ENCODE peak calls at places on chromosome 4, in eight cellular contexts. W, L, S, U, V, I, Z and C are unnamed samples.

GRCh38 chr4:101346562-101347266 is 612 bp downstream of the PPP3CA start:
- DNase-seq in W (peak; percentile 29), L (peak; percentile 59), S (peak; percentile 63), U (peak; percentile 76), V (peak; percentile 21), I (peak; percentile 93), Z (peak; percentile 42), C (peak; percentile 83)

GRCh38 chr4:41550308-41550707 is 12.4 kb downstream of the LIMCH1 start:
- DNase-seq in W (no peak), L (no peak), S (no peak), U (no peak), V (no peak), I (no peak), Z (no peak), C (no peak)

GRCh38 chr4:27270435-27270834 is 409.8 kb downstream of the STIM2 start:
- DNase-seq in W (no peak), L (no peak), S (no peak), U (no peak), V (peak; percentile 4), I (no peak), Z (no peak), C (no peak)

GRCh38 chr4:116573540-116573939 is 511.8 kb downstream of the TRAM1L1 start:
- DNase-seq in W (no peak), L (no peak), S (no peak), U (no peak), V (no peak), I (no peak), Z (no peak), C (no peak)

GRCh38 chr4:186770446-186771175 is 47.0 kb upstream of the FAT1 start:
- DNase-seq in W (no peak), L (no peak), S (no peak), U (no peak), V (no peak), I (no peak), Z (no peak), C (no peak)

GRCh38 chr4:88158360-88159136 is at the start of gene ABCG2:
- DNase-seq in W (no peak), L (no peak), S (peak; percentile 58), U (peak; percentile 33), V (peak; percentile 16), I (no peak), Z (no peak), C (peak; percentile 61)

GRCh38 chr4:53620956-53621355 is 29.7 kb upstream of the LNX1 start:
- DNase-seq in W (no peak), L (no peak), S (no peak), U (no peak), V (no peak), I (no peak), Z (no peak), C (no peak)

GRCh38 chr4:127143460-127144190 is 489.1 kb upstream of the INTU start:
- DNase-seq in W (no peak), L (no peak), S (no peak), U (no peak), V (no peak), I (no peak), Z (no peak), C (no peak)

GRCh38 chr4:128502818-128503527 is 215.4 kb upstream of the PGRMC2 start:
- DNase-seq in W (no peak), L (no peak), S (no peak), U (no peak), V (no peak), I (no peak), Z (no peak), C (no peak)

GRCh38 chr4:20418865-20419451 is 167.3 kb downstream of the SLIT2 start:
- DNase-seq in W (peak; percentile 7), L (no peak), S (no peak), U (no peak), V (peak; percentile 36), I (no peak), Z (no peak), C (no peak)

GRCh38 chr4:10403633-10404445 is 53.4 kb downstream of the ZNF518B start:
- DNase-seq in W (peak; percentile 16), L (no peak), S (peak; percentile 11), U (no peak), V (peak; percentile 29), I (no peak), Z (no peak), C (no peak)

GRCh38 chr4:118760493-118760892 is 75.3 kb downstream of the METTL14 start:
- DNase-seq in W (no peak), L (no peak), S (no peak), U (no peak), V (no peak), I (no peak), Z (no peak), C (no peak)

GRCh38 chr4:152004801-152005200 is 244.0 kb upstream of the GATB start:
- DNase-seq in W (no peak), L (no peak), S (no peak), U (no peak), V (no peak), I (no peak), Z (no peak), C (no peak)

DNA sequence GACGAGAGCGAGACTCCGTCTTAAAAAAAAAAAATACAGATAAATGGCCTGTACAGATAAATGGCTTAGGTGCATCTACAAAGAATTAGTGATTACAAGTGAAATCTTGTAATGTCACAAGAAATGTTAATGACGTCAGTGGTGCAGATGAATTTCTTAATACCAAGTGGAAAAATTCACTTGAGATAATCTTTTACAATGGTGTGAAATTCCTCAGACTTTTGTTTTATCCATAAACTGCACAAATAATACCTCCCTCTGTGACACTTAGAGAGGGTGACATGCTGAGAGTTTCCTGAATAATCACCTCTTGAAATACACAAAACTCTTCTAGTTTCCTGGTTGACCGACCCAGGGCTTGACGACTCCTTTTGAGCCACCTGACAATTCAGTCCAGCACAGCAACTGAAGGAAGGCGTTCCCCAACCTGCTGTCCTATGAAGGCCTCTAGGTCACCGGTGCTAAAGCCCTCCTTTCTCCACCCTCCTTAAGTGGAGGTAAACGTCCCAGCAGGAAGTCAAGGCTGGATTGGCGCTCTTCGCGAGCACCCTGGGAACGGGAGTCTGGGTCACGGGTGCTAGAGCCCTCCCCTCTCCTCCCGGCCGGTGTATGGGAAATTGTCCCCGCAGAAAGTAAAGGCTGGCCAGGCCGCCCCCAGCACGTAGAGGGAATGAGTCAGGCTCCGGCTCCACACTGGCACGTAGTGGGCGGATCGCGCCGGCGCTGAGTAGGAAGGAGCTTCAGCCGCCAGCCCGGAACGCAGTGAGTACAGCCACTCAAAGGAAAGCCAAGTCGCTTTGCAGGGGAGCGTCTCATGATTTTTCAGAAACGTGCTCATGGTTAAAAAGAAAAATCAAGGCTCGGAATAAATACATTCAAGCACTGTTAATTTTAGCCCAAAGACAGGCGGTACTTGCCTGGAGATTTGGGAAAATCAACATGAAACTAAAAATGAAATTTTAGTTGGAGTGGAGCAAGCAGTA is at the start of gene TMEM144:
- DNase-seq in W (peak; percentile 88), L (peak; percentile 89), S (peak; percentile 92), U (peak; percentile 96), V (peak; percentile 79), I (peak; percentile 96), Z (peak; percentile 82), C (peak; percentile 93)
- TF ChIP-seq POLR2A in W (peak; percentile 85), L (no peak), S (peak; percentile 94), U (peak; percentile 88), V (peak; percentile 63), I (peak; percentile 23), Z (peak; percentile 51), C (peak; percentile 19)

GRCh38 chr4:148056879-148057278 is 325.0 kb downstream of the ARHGAP10 start:
- DNase-seq in W (no peak), L (peak; percentile 52), S (peak; percentile 62), U (peak; percentile 68), V (no peak), I (no peak), Z (no peak), C (no peak)
- H3K4me1 ChIP-seq in W (no peaks in the 10 kb centered on the region), L (peaks cover 6% of the 10 kb centered on the region), S (peaks cover 42% of the 10 kb centered on the region), U (peaks cover 4% of the 10 kb centered on the region), V (no peaks in the 10 kb centered on the region), I (peaks cover 44% of the 10 kb centered on the region), Z (peaks cover 6% of the 10 kb centered on the region), C (peaks cover 33% of the 10 kb centered on the region)

GRCh38 chr4:1250527-1250812 is 1.5 kb upstream of the CTBP1 start:
- DNase-seq in W (no peak), L (no peak), S (no peak), U (no peak), V (no peak), I (no peak), Z (no peak), C (no peak)
- TF ChIP-seq POLR2A in W (no peak), L (no peak), S (no peak), U (no peak), V (no peak), I (no peak), Z (no peak), C (no peak)

GRCh38 chr4:153427363-153428071 is 38.6 kb upstream of the TMEM131L start:
- DNase-seq in W (no peak), L (no peak), S (no peak), U (no peak), V (no peak), I (no peak), Z (no peak), C (no peak)

GRCh38 chr4:153433753-153434105 is 32.4 kb upstream of the TMEM131L start:
- DNase-seq in W (no peak), L (no peak), S (no peak), U (no peak), V (no peak), I (no peak), Z (no peak), C (no peak)

GRCh38 chr4:153426207-153426886 is 39.8 kb upstream of the TMEM131L start:
- DNase-seq in W (no peak), L (no peak), S (no peak), U (no peak), V (no peak), I (no peak), Z (no peak), C (no peak)

GRCh38 chr4:153432971-153433752 is 33.0 kb upstream of the TMEM131L start:
- DNase-seq in W (peak; percentile 69), L (peak; percentile 83), S (peak; percentile 74), U (peak; percentile 79), V (peak; percentile 79), I (no peak), Z (no peak), C (no peak)

GRCh38 chr4:153428816-153429592 is 37.2 kb upstream of the TMEM131L start:
- DNase-seq in W (no peak), L (no peak), S (no peak), U (no peak), V (no peak), I (no peak), Z (no peak), C (no peak)
- H3K4me1 ChIP-seq in W (no peaks in the 10 kb centered on the region), L (peaks cover 8% of the 10 kb centered on the region), S (peaks cover 12% of the 10 kb centered on the region), U (no peaks in the 10 kb centered on the region), V (peaks cover 15% of the 10 kb centered on the region), I (no peaks in the 10 kb centered on the region), Z (no peaks in the 10 kb centered on the region), C (peaks cover 5% of the 10 kb centered on the region)

GRCh38 chr4:183444149-183444952 is at the start of gene CDKN2AIP:
- DNase-seq in W (peak; percentile 90), L (peak; percentile 95), S (peak; percentile 95), U (peak; percentile 93), V (peak; percentile 92), I (peak; percentile 97), Z (peak; percentile 82), C (peak; percentile 95)
- TF ChIP-seq POLR2A in W (peak; percentile 95), L (no peak), S (peak; percentile 94), U (peak; percentile 98), V (peak; percentile 81), I (peak; percentile 87), Z (peak; percentile 93), C (peak; percentile 78)